ENCODE peak calls at places on chromosomes 16 and 17, in nine cellular contexts. C is kidney epithelial cell; P is cardiac fibroblast; A is tibial artery; D is psoas muscle; F is CD4-positive, alpha-beta T cell; L is HFFc6; X is hepatocyte; N is kidney. H is an unnamed sample.

GRCh38 chr16:56742030-56742984 is 12.4 kb downstream of the NUP93 start:
- DNase-seq in C (peak; percentile 70), P (peak; percentile 64), A (no peak), D (no peak), F (no peak), L (peak; percentile 80), X (no peak), N (no peak), H (peak; percentile 40)

GRCh38 chr17:80761421-80761871 is 216.8 kb downstream of the RPTOR start:
- DNase-seq in C (peak; percentile 57), P (peak; percentile 52), A (no peak), D (no peak), F (peak; percentile 72), L (peak; percentile 71), X (peak; percentile 31), N (no peak), H (no peak)

GRCh38 chr17:82149401-82150099 is 51.5 kb upstream of the FASN start:
- DNase-seq in C (no peak), P (no peak), A (no peak), D (no peak), F (no peak), L (no peak), X (no peak), N (peak; percentile 56), H (no peak)

GRCh38 chr16:85403693-85404092 is 209.4 kb upstream of the GSE1 start:
- DNase-seq in C (no peak), P (no peak), A (no peak), D (no peak), F (no peak), L (no peak), X (no peak), N (no peak), H (no peak)

GRCh38 chr16:58692450-58692849 is 7.9 kb upstream of the SLC38A7 start:
- DNase-seq in C (no peak), P (no peak), A (no peak), D (no peak), F (no peak), L (no peak), X (no peak), N (no peak), H (no peak)

GRCh38 chr17:78154903-78155811 is 9.0 kb downstream of the C17orf99 start:
- DNase-seq in C (no peak), P (no peak), A (no peak), D (no peak), F (no peak), L (no peak), X (no peak), N (no peak), H (no peak)

GRCh38 chr17:44651228-44651627 is 5.0 kb upstream of the MEIOC start:
- DNase-seq in C (no peak), P (no peak), A (no peak), D (no peak), F (no peak), L (no peak), X (no peak), N (no peak), H (no peak)

GRCh38 chr17:44556114-44556853 is 1.0 kb upstream of the FZD2 start:
- DNase-seq in C (no peak), P (peak; percentile 72), A (peak; percentile 66), D (no peak), F (no peak), L (no peak), X (peak; percentile 68), N (no peak), H (no peak)

GRCh38 chr16:80804451-80805383 is at the start of gene CDYL2:
- DNase-seq in C (no peak), P (peak; percentile 51), A (no peak), D (no peak), F (peak; percentile 58), L (no peak), X (peak; percentile 82), N (peak; percentile 82), H (no peak)

GRCh38 chr16:12366313-12366712 is 389.8 kb downstream of the SNX29 start:
- DNase-seq in C (no peak), P (no peak), A (no peak), D (no peak), F (no peak), L (no peak), X (no peak), N (no peak), H (no peak)

GRCh38 chr17:12719948-12720347 is 54.3 kb downstream of the MYOCD start:
- DNase-seq in C (no peak), P (no peak), A (no peak), D (no peak), F (no peak), L (no peak), X (no peak), N (no peak), H (no peak)

GRCh38 chr17:66737524-66737923 is 97.4 kb upstream of the CACNG5 start:
- DNase-seq in C (no peak), P (peak; percentile 76), A (peak; percentile 27), D (peak; percentile 56), F (no peak), L (no peak), X (peak; percentile 24), N (peak; percentile 84), H (peak; percentile 35)

GRCh38 chr16:3189869-3190268 is 1.9 kb downstream of the OR1F1 start:
- DNase-seq in C (no peak), P (no peak), A (no peak), D (no peak), F (no peak), L (no peak), X (no peak), N (no peak), H (no peak)

GRCh38 chr17:74549343-74549742 is 3.4 kb upstream of the CD300C start:
- DNase-seq in C (no peak), P (no peak), A (no peak), D (no peak), F (no peak), L (no peak), X (no peak), N (no peak), H (no peak)

GRCh38 chr17:67751101-67752074 is 33.7 kb downstream of the NOL11 start:
- DNase-seq in C (no peak), P (no peak), A (no peak), D (no peak), F (no peak), L (no peak), X (no peak), N (no peak), H (no peak)

GRCh38 chr17:33302394-33302793 is 9.3 kb upstream of the ASIC2 start:
- DNase-seq in C (no peak), P (no peak), A (no peak), D (no peak), F (no peak), L (no peak), X (no peak), N (no peak), H (no peak)

GRCh38 chr16:76265434-76266045 is 11.7 kb upstream of the CNTNAP4 start:
- DNase-seq in C (no peak), P (peak; percentile 39), A (no peak), D (no peak), F (no peak), L (no peak), X (peak; percentile 31), N (no peak), H (no peak)
- TF ChIP-seq CTCF in C (peak; percentile 80), P (peak; percentile 50), A (no peak), D (peak; percentile 6), F (no peak), L (peak; percentile 53), X (peak; percentile 21), N (peak; percentile 21), H (no peak)

GRCh38 chr16:89826531-89827382 is 1.5 kb upstream of the SPIRE2 start:
- DNase-seq in C (no peak), P (peak; percentile 18), A (no peak), D (no peak), F (no peak), L (no peak), X (no peak), N (no peak), H (no peak)

GRCh38 chr16:89815639-89816348 is 653 bp downstream of the FANCA start:
- DNase-seq in C (no peak), P (no peak), A (no peak), D (no peak), F (no peak), L (no peak), X (no peak), N (no peak), H (no peak)

GRCh38 chr16:89822188-89823086 is 5.8 kb upstream of the SPIRE2 start:
- DNase-seq in C (no peak), P (no peak), A (no peak), D (no peak), F (no peak), L (no peak), X (peak; percentile 77), N (no peak), H (no peak)

GRCh38 chr16:89823087-89823823 is 5.0 kb upstream of the SPIRE2 start:
- DNase-seq in C (no peak), P (no peak), A (no peak), D (no peak), F (no peak), L (no peak), X (no peak), N (no peak), H (no peak)

DNA sequence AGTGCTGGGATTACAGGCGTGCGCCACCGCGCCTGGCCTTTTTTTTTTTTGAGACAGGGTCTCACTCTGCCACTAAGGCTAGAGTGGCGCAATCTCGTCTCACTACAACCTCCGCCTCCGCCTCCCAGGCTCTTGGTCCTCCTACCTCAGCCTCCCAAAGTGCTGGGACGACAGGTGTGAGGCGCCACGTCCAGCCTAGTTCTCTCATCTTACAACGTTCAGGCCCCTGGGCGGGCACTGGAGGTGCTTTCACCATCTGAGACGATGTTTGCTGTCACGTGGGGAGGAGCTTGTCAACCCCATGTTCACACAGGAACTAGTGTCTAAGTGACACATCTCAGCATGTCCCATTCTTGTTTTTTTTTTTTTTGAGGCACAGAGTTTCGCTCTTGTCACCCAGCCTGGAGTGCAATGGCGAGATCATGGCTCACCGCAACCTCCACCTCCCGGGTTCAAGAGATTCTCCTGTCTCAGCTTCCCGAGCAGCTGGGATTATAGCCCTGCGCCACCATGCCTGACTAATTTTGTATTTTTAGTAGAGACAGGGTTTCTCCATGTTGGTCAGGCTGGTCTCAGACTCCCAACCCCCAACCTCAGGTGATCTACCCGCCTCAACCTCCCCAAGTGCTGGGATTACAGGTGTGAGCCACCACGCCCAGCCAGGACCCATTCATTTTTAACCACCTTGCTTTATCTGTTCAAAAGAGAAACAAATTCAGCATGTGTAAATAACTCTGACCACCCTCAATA is 5.2 kb upstream of the FANCA start:
- DNase-seq in C (no peak), P (no peak), A (no peak), D (peak; percentile 10), F (no peak), L (no peak), X (no peak), N (no peak), H (no peak)
- TF ChIP-seq CTCF in C (no peak), P (no peak), A (no peak), D (no peak), F (no peak), L (no peak), X (no peak), N (no peak), H (no peak)

GRCh38 chr17:27494192-27495091 is 38.2 kb downstream of the KSR1 start:
- DNase-seq in C (no peak), P (peak; percentile 71), A (peak; percentile 96), D (peak; percentile 87), F (no peak), L (no peak), X (peak; percentile 87), N (peak; percentile 92), H (peak; percentile 35)
- TF ChIP-seq CTCF in C (peak; percentile 80), P (peak; percentile 33), A (peak; percentile 60), D (peak; percentile 61), F (no peak), L (peak; percentile 52), X (peak; percentile 57), N (peak; percentile 63), H (peak; percentile 42)

GRCh38 chr16:75580-76501 is 2.2 kb upstream of the MPG start:
- DNase-seq in C (no peak), P (peak; percentile 93), A (peak; percentile 93), D (peak; percentile 92), F (no peak), L (peak; percentile 49), X (peak; percentile 87), N (peak; percentile 91), H (peak; percentile 68)
- TF ChIP-seq CTCF in C (peak; percentile 33), P (peak; percentile 42), A (peak; percentile 8), D (no peak), F (no peak), L (peak; percentile 62), X (peak; percentile 41), N (no peak), H (peak; percentile 34)

H was measured in AG09319.